ENCODE peak calls at places on chromosomes 2 and 18, in six cellular contexts. V is glutamatergic neuron, K is heart right ventricle, U is dorsolateral prefrontal cortex, R is astrocyte of the cerebellum, N is astrocyte of the spinal cord. H is an unnamed sample.

GRCh38 chr18:32847719-32848118 is 74.9 kb upstream of the KLHL14 start:
- DNase-seq in V (no peak), K (no peak), U (no peak), R (no peak), N (no peak), H (no peak)

GRCh38 chr2:9594361-9595063 is 36.3 kb downstream of the YWHAQ start:
- DNase-seq in V (no peak), K (peak), U (no peak), R (peak), N (peak), H (no peak)

GRCh38 chr2:37653805-37654378 is 17.6 kb downstream of the CDC42EP3 start:
- DNase-seq in V (no peak), K (peak), U (peak), R (no peak), N (no peak), H (no peak)

GRCh38 chr2:233627331-233628025 is 8.8 kb upstream of the UGT1A10 start:
- DNase-seq in V (no peak), K (no peak), U (no peak), R (no peak), N (no peak), H (no peak)

GRCh38 chr2:197591706-197592072 is 75.8 kb downstream of the MOB4 start:
- DNase-seq in V (no peak), K (no peak), U (no peak), R (no peak), N (no peak), H (no peak)

GRCh38 chr2:43087413-43087812 is 139.0 kb downstream of the ZFP36L2 start:
- DNase-seq in V (no peak), K (no peak), U (no peak), R (no peak), N (no peak), H (no peak)

GRCh38 chr2:170873035-170873692 is 55.9 kb upstream of the GORASP2 start:
- DNase-seq in V (peak), K (peak), U (peak), R (peak), N (peak), H (peak)

GRCh38 chr18:78521136-78521535 is 458.5 kb upstream of the SALL3 start:
- DNase-seq in V (no peak), K (no peak), U (no peak), R (no peak), N (no peak), H (no peak)

GRCh38 chr2:68319397-68320117 is at the start of gene CNRIP1:
- DNase-seq in V (peak), K (peak), U (peak), R (peak), N (peak), H (peak)

GRCh38 chr2:194545978-194546377 is 1111.0 kb upstream of the SLC39A10 start:
- DNase-seq in V (no peak), K (no peak), U (no peak), R (no peak), N (peak), H (no peak)

GRCh38 chr18:58699551-58699950 is 28.3 kb downstream of the MALT1 start:
- DNase-seq in V (no peak), K (no peak), U (no peak), R (no peak), N (no peak), H (no peak)

GRCh38 chr2:160570386-160570785 is 76.8 kb upstream of the RBMS1 start:
- DNase-seq in V (no peak), K (no peak), U (no peak), R (no peak), N (no peak), H (no peak)

GRCh38 chr2:205438241-205438640 is 244.1 kb upstream of the NRP2 start:
- DNase-seq in V (no peak), K (no peak), U (no peak), R (no peak), N (no peak), H (no peak)

GRCh38 chr18:9688036-9688741 is 19.9 kb upstream of the RAB31 start:
- DNase-seq in V (no peak), K (no peak), U (no peak), R (no peak), N (peak), H (no peak)

GRCh38 chr2:71892132-71892730 is 255.4 kb downstream of the CYP26B1 start:
- DNase-seq in V (no peak), K (no peak), U (no peak), R (no peak), N (no peak), H (no peak)

GRCh38 chr2:71893646-71894045 is 254.0 kb downstream of the CYP26B1 start:
- DNase-seq in V (no peak), K (no peak), U (no peak), R (no peak), N (no peak), H (no peak)

GRCh38 chr2:71895320-71896161 is 252.1 kb downstream of the CYP26B1 start:
- DNase-seq in V (no peak), K (no peak), U (no peak), R (no peak), N (no peak), H (no peak)

GRCh38 chr2:71892896-71893295 is 254.8 kb downstream of the CYP26B1 start:
- DNase-seq in V (no peak), K (no peak), U (no peak), R (no peak), N (no peak), H (no peak)

GRCh38 chr2:71894266-71894665 is 253.4 kb downstream of the CYP26B1 start:
- DNase-seq in V (no peak), K (no peak), U (no peak), R (no peak), N (no peak), H (no peak)
- TF ChIP-seq CTCF in V (no peak), K (no peak), U (no peak), R (no peak), N (no peak), H (no peak)

GRCh38 chr2:112480540-112481049 is 1.4 kb upstream of the TTL start:
- DNase-seq in V (no peak), K (no peak), U (no peak), R (no peak), N (no peak), H (no peak)
- TF ChIP-seq CTCF in V (no peak), K (no peak), U (no peak), R (no peak), N (no peak), H (no peak)

GRCh38 chr2:20439193-20439475 is 7.7 kb upstream of the RHOB start:
- DNase-seq in V (no peak), K (no peak), U (no peak), R (no peak), N (peak), H (no peak)

GRCh38 chr2:20439503-20439902 is 7.4 kb upstream of the RHOB start:
- DNase-seq in V (no peak), K (peak), U (no peak), R (no peak), N (no peak), H (no peak)

GRCh38 chr2:20440001-20440560 is 6.8 kb upstream of the RHOB start:
- DNase-seq in V (no peak), K (no peak), U (no peak), R (no peak), N (no peak), H (no peak)

GRCh38 chr2:20436716-20437470 is 10.0 kb upstream of the RHOB start:
- DNase-seq in V (no peak), K (no peak), U (no peak), R (no peak), N (no peak), H (no peak)

GRCh38 chr2:20438334-20439192 is 8.3 kb upstream of the RHOB start:
- DNase-seq in V (no peak), K (no peak), U (no peak), R (peak), N (peak), H (no peak)
- TF ChIP-seq CTCF in V (no peak), K (no peak), U (no peak), R (no peak), N (no peak), H (no peak)

DNA sequence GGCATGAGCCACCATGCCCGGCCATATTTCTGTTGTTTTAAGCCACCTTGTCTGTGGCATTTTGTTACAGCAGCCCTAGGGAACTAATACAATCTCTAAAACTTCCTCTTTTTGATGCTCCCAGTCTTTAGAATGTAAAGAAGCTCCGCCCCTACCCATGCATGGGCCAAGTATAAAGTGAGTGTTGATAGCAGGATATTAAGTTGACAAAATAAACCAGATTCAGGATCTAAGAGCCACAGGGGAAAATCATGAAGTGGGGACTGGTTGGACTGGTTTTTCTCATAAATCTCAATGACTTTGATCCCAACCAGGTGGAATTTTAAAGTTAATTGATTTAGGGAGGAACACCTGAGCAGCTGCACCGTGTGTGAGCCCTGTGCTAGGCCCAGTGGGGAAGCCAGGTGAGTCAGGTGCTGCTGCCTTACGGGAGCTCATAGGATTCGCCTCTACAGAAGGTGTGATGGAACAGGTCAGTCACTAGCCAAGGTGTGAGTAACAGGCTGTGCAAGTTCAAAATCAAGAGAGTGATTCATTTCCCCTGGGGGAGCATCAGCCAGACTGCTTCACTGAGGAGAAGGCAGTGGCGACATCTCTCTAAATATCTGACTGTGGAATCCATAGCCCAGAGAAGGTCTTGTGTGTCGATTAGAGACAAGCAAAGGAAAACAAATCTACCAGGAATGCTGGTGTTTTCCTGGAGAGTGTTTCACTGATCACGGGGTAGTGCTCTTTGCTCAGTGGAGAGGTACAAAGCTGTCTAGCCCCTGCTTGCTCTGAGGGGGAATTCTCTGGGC is 63.0 kb upstream of the MSH2 start:
- DNase-seq in V (no peak), K (no peak), U (no peak), R (no peak), N (no peak), H (no peak)
- TF ChIP-seq CTCF in V (no peak), K (no peak), U (no peak), R (no peak), N (no peak), H (no peak)

GRCh38 chr2:12052771-12053170 is 306.3 kb downstream of the LPIN1 start:
- DNase-seq in V (no peak), K (no peak), U (no peak), R (no peak), N (no peak), H (no peak)

GRCh38 chr2:12048551-12048950 is 302.1 kb downstream of the LPIN1 start:
- DNase-seq in V (no peak), K (no peak), U (no peak), R (no peak), N (no peak), H (no peak)

GRCh38 chr2:12047761-12048160 is 301.3 kb downstream of the LPIN1 start:
- DNase-seq in V (no peak), K (no peak), U (no peak), R (no peak), N (no peak), H (no peak)

GRCh38 chr2:12051831-12052230 is 305.4 kb downstream of the LPIN1 start:
- DNase-seq in V (no peak), K (no peak), U (no peak), R (no peak), N (peak), H (no peak)

DNA sequence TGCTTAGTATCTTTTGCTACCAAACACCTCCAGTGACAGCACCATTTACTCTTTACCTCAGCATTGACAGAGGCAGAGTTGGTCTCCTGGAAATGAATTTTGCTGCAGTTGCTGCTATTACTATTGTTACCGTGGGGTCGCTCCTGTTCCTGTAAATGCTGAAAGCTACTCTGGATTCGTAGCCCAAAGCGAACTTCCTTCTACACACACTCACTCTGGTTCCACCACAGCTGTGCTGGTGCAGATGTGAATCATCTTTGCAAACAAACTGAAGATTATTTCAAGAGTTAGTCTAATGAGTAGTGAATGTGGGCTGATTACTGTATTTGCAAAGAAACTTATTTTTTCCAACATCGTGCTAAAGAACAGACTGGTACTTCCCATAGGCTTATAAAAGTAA is 303.9 kb downstream of the LPIN1 start:
- DNase-seq in V (no peak), K (peak), U (no peak), R (no peak), N (peak), H (no peak)
- TF ChIP-seq CTCF in V (no peak), K (no peak), U (no peak), R (no peak), N (no peak), H (no peak)

DNA sequence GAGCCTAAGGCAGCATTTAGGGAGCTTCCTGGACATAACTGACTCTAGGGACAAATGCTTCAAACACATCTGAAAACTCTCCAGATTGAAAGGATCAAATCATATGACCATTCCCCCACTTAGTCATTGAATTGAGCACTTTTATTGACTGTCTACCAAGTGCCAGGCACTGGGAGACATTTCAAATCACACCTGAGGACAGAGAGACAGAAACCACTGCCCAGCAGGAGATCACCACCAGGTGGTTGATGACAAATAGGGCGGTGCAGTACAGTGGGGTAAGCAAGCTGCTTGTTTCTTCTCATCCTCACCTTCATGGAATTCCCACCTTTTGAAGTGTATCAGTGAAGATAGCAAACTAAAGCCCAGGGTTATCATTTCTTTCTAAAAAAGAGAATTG is 19.0 kb upstream of the CXCR4 start:
- DNase-seq in V (no peak), K (no peak), U (no peak), R (no peak), N (no peak), H (no peak)
- TF ChIP-seq CTCF in V (no peak), K (no peak), U (no peak), R (no peak), N (no peak), H (no peak)

H was measured in neural crest cell.